ENCODE peak calls at places on chromosomes 11 and 22, in five cellular contexts. One of them, this sample, is unnamed.

GRCh38 chr11:14249121-14249963 is 109.6 kb downstream of the RRAS2 start:
- DNase-seq in ELR: peak
- DNase-seq in neural crest cell: peak
- DNase-seq in activated T-cell treated with anti-CD3 and anti-CD28 coated beads, Interleukin-2, amount 50 U/mL, for 72 hours: peak
- DNase-seq in NCI-H510A treated with DMSO at 0.1 percent for 48 hours: peak
- DNase-seq in this sample: peak

GRCh38 chr11:65184146-65184545 is 2.4 kb downstream of the CAPN1 start:
- DNase-seq in ELR: no peak
- DNase-seq in neural crest cell: no peak
- DNase-seq in activated T-cell treated with anti-CD3 and anti-CD28 coated beads, Interleukin-2, amount 50 U/mL, for 72 hours: no peak
- DNase-seq in NCI-H510A treated with DMSO at 0.1 percent for 48 hours: no peak
- DNase-seq in this sample: no peak

GRCh38 chr11:34223021-34223813 is 117.8 kb downstream of the NAT10 start:
- DNase-seq in ELR: peak
- DNase-seq in neural crest cell: no peak
- DNase-seq in activated T-cell treated with anti-CD3 and anti-CD28 coated beads, Interleukin-2, amount 50 U/mL, for 72 hours: no peak
- DNase-seq in NCI-H510A treated with DMSO at 0.1 percent for 48 hours: no peak
- DNase-seq in this sample: peak

GRCh38 chr11:86446163-86446923 is 71.7 kb downstream of the CCDC81 start:
- DNase-seq in ELR: no peak
- DNase-seq in neural crest cell: no peak
- DNase-seq in activated T-cell treated with anti-CD3 and anti-CD28 coated beads, Interleukin-2, amount 50 U/mL, for 72 hours: no peak
- DNase-seq in NCI-H510A treated with DMSO at 0.1 percent for 48 hours: no peak
- DNase-seq in this sample: no peak

GRCh38 chr11:35014352-35014751 is 97.9 kb downstream of the PDHX start:
- DNase-seq in ELR: peak
- DNase-seq in neural crest cell: no peak
- DNase-seq in activated T-cell treated with anti-CD3 and anti-CD28 coated beads, Interleukin-2, amount 50 U/mL, for 72 hours: no peak
- DNase-seq in NCI-H510A treated with DMSO at 0.1 percent for 48 hours: no peak
- DNase-seq in this sample: no peak

GRCh38 chr11:131688056-131688693 is 317.8 kb downstream of the NTM start:
- DNase-seq in ELR: peak
- DNase-seq in neural crest cell: peak
- DNase-seq in activated T-cell treated with anti-CD3 and anti-CD28 coated beads, Interleukin-2, amount 50 U/mL, for 72 hours: peak
- DNase-seq in NCI-H510A treated with DMSO at 0.1 percent for 48 hours: peak
- DNase-seq in this sample: no peak

GRCh38 chr22:19596680-19597398 is 72.6 kb upstream of the CLDN5 start:
- DNase-seq in ELR: no peak
- DNase-seq in neural crest cell: no peak
- DNase-seq in activated T-cell treated with anti-CD3 and anti-CD28 coated beads, Interleukin-2, amount 50 U/mL, for 72 hours: no peak
- DNase-seq in NCI-H510A treated with DMSO at 0.1 percent for 48 hours: no peak
- DNase-seq in this sample: no peak

GRCh38 chr11:19912206-19913118 is 199.8 kb downstream of the NAV2 start:
- DNase-seq in ELR: no peak
- DNase-seq in neural crest cell: no peak
- DNase-seq in activated T-cell treated with anti-CD3 and anti-CD28 coated beads, Interleukin-2, amount 50 U/mL, for 72 hours: no peak
- DNase-seq in NCI-H510A treated with DMSO at 0.1 percent for 48 hours: peak
- DNase-seq in this sample: no peak

GRCh38 chr11:34174411-34175041 is 69.1 kb downstream of the NAT10 start:
- DNase-seq in ELR: peak
- DNase-seq in neural crest cell: peak
- DNase-seq in activated T-cell treated with anti-CD3 and anti-CD28 coated beads, Interleukin-2, amount 50 U/mL, for 72 hours: peak
- DNase-seq in NCI-H510A treated with DMSO at 0.1 percent for 48 hours: peak
- DNase-seq in this sample: peak

GRCh38 chr22:23772315-23773246 is at the start of gene MMP11:
- DNase-seq in ELR: peak
- DNase-seq in neural crest cell: peak
- DNase-seq in activated T-cell treated with anti-CD3 and anti-CD28 coated beads, Interleukin-2, amount 50 U/mL, for 72 hours: peak
- DNase-seq in NCI-H510A treated with DMSO at 0.1 percent for 48 hours: peak
- DNase-seq in this sample: peak

GRCh38 chr11:8735094-8735493 is 52.5 kb downstream of the RPL27A start:
- DNase-seq in ELR: no peak
- DNase-seq in neural crest cell: no peak
- DNase-seq in activated T-cell treated with anti-CD3 and anti-CD28 coated beads, Interleukin-2, amount 50 U/mL, for 72 hours: no peak
- DNase-seq in NCI-H510A treated with DMSO at 0.1 percent for 48 hours: no peak
- DNase-seq in this sample: no peak

GRCh38 chr11:78022397-78023396 is at the start of gene KCTD14:
- DNase-seq in ELR: peak
- DNase-seq in neural crest cell: peak
- DNase-seq in activated T-cell treated with anti-CD3 and anti-CD28 coated beads, Interleukin-2, amount 50 U/mL, for 72 hours: no peak
- DNase-seq in NCI-H510A treated with DMSO at 0.1 percent for 48 hours: peak
- DNase-seq in this sample: no peak

GRCh38 chr11:14448229-14448628 is 51.4 kb downstream of the COPB1 start:
- DNase-seq in ELR: no peak
- DNase-seq in neural crest cell: no peak
- DNase-seq in activated T-cell treated with anti-CD3 and anti-CD28 coated beads, Interleukin-2, amount 50 U/mL, for 72 hours: no peak
- DNase-seq in NCI-H510A treated with DMSO at 0.1 percent for 48 hours: no peak
- DNase-seq in this sample: no peak

GRCh38 chr11:86696004-86696403 is 23.6 kb upstream of the ME3 start:
- DNase-seq in ELR: peak
- DNase-seq in neural crest cell: no peak
- DNase-seq in activated T-cell treated with anti-CD3 and anti-CD28 coated beads, Interleukin-2, amount 50 U/mL, for 72 hours: no peak
- DNase-seq in NCI-H510A treated with DMSO at 0.1 percent for 48 hours: no peak
- DNase-seq in this sample: no peak

GRCh38 chr11:29200776-29201574 is 815.9 kb downstream of the KCNA4 start:
- DNase-seq in ELR: no peak
- DNase-seq in neural crest cell: no peak
- DNase-seq in activated T-cell treated with anti-CD3 and anti-CD28 coated beads, Interleukin-2, amount 50 U/mL, for 72 hours: no peak
- DNase-seq in NCI-H510A treated with DMSO at 0.1 percent for 48 hours: no peak
- DNase-seq in this sample: no peak

GRCh38 chr11:27705873-27706820 is 5.9 kb upstream of the BDNF start:
- DNase-seq in ELR: peak
- DNase-seq in neural crest cell: no peak
- DNase-seq in activated T-cell treated with anti-CD3 and anti-CD28 coated beads, Interleukin-2, amount 50 U/mL, for 72 hours: no peak
- DNase-seq in NCI-H510A treated with DMSO at 0.1 percent for 48 hours: no peak
- DNase-seq in this sample: no peak

GRCh38 chr11:99316761-99317475 is 296.2 kb downstream of the CNTN5 start:
- DNase-seq in ELR: no peak
- DNase-seq in neural crest cell: no peak
- DNase-seq in activated T-cell treated with anti-CD3 and anti-CD28 coated beads, Interleukin-2, amount 50 U/mL, for 72 hours: no peak
- DNase-seq in NCI-H510A treated with DMSO at 0.1 percent for 48 hours: peak
- DNase-seq in this sample: no peak

GRCh38 chr11:102419181-102419580 is 33.4 kb downstream of the TMEM123 start:
- DNase-seq in ELR: no peak
- DNase-seq in neural crest cell: no peak
- DNase-seq in activated T-cell treated with anti-CD3 and anti-CD28 coated beads, Interleukin-2, amount 50 U/mL, for 72 hours: no peak
- DNase-seq in NCI-H510A treated with DMSO at 0.1 percent for 48 hours: no peak
- DNase-seq in this sample: no peak

GRCh38 chr11:75445315-75445953 is 12.4 kb upstream of the KLHL35 start:
- DNase-seq in ELR: peak
- DNase-seq in neural crest cell: peak
- DNase-seq in activated T-cell treated with anti-CD3 and anti-CD28 coated beads, Interleukin-2, amount 50 U/mL, for 72 hours: peak
- DNase-seq in NCI-H510A treated with DMSO at 0.1 percent for 48 hours: peak
- DNase-seq in this sample: peak

GRCh38 chr11:63682045-63682915 is 980 bp downstream of the RTN3 start:
- DNase-seq in ELR: peak
- DNase-seq in neural crest cell: peak
- DNase-seq in activated T-cell treated with anti-CD3 and anti-CD28 coated beads, Interleukin-2, amount 50 U/mL, for 72 hours: peak
- DNase-seq in NCI-H510A treated with DMSO at 0.1 percent for 48 hours: peak
- DNase-seq in this sample: peak

GRCh38 chr11:45538939-45539338 is 126.5 kb downstream of the CHST1 start:
- DNase-seq in ELR: peak
- DNase-seq in neural crest cell: no peak
- DNase-seq in activated T-cell treated with anti-CD3 and anti-CD28 coated beads, Interleukin-2, amount 50 U/mL, for 72 hours: no peak
- DNase-seq in NCI-H510A treated with DMSO at 0.1 percent for 48 hours: no peak
- DNase-seq in this sample: no peak

GRCh38 chr11:119181677-119182412 is 3.4 kb upstream of the NHERF4 start:
- DNase-seq in ELR: no peak
- DNase-seq in neural crest cell: no peak
- DNase-seq in activated T-cell treated with anti-CD3 and anti-CD28 coated beads, Interleukin-2, amount 50 U/mL, for 72 hours: no peak
- DNase-seq in NCI-H510A treated with DMSO at 0.1 percent for 48 hours: peak
- DNase-seq in this sample: no peak

GRCh38 chr11:28529046-28529445 is 420.9 kb downstream of the METTL15 start:
- DNase-seq in ELR: peak
- DNase-seq in neural crest cell: no peak
- DNase-seq in activated T-cell treated with anti-CD3 and anti-CD28 coated beads, Interleukin-2, amount 50 U/mL, for 72 hours: no peak
- DNase-seq in NCI-H510A treated with DMSO at 0.1 percent for 48 hours: no peak
- DNase-seq in this sample: no peak

GRCh38 chr11:13465909-13466371 is 2.9 kb upstream of the BTBD10 start:
- DNase-seq in ELR: peak
- DNase-seq in neural crest cell: no peak
- DNase-seq in activated T-cell treated with anti-CD3 and anti-CD28 coated beads, Interleukin-2, amount 50 U/mL, for 72 hours: no peak
- DNase-seq in NCI-H510A treated with DMSO at 0.1 percent for 48 hours: peak
- DNase-seq in this sample: no peak

GRCh38 chr22:24989135-24989534 is 36.6 kb downstream of the KIAA1671 start:
- DNase-seq in ELR: no peak
- DNase-seq in neural crest cell: no peak
- DNase-seq in activated T-cell treated with anti-CD3 and anti-CD28 coated beads, Interleukin-2, amount 50 U/mL, for 72 hours: no peak
- DNase-seq in NCI-H510A treated with DMSO at 0.1 percent for 48 hours: no peak
- DNase-seq in this sample: no peak

GRCh38 chr11:16169541-16169940 is 186.8 kb downstream of the SOX6 start:
- DNase-seq in ELR: no peak
- DNase-seq in neural crest cell: no peak
- DNase-seq in activated T-cell treated with anti-CD3 and anti-CD28 coated beads, Interleukin-2, amount 50 U/mL, for 72 hours: no peak
- DNase-seq in NCI-H510A treated with DMSO at 0.1 percent for 48 hours: no peak
- DNase-seq in this sample: no peak

GRCh38 chr11:126438691-126439090 is 83.2 kb downstream of the ST3GAL4 start:
- DNase-seq in ELR: no peak
- DNase-seq in neural crest cell: no peak
- DNase-seq in activated T-cell treated with anti-CD3 and anti-CD28 coated beads, Interleukin-2, amount 50 U/mL, for 72 hours: no peak
- DNase-seq in NCI-H510A treated with DMSO at 0.1 percent for 48 hours: no peak
- DNase-seq in this sample: no peak

GRCh38 chr22:45997077-45997774 is 20.3 kb upstream of the WNT7B start:
- DNase-seq in ELR: peak
- DNase-seq in neural crest cell: no peak
- DNase-seq in activated T-cell treated with anti-CD3 and anti-CD28 coated beads, Interleukin-2, amount 50 U/mL, for 72 hours: no peak
- DNase-seq in NCI-H510A treated with DMSO at 0.1 percent for 48 hours: peak
- DNase-seq in this sample: peak

GRCh38 chr11:60193687-60194433 is 11.0 kb upstream of the MS4A6A start:
- DNase-seq in ELR: peak
- DNase-seq in neural crest cell: peak
- DNase-seq in activated T-cell treated with anti-CD3 and anti-CD28 coated beads, Interleukin-2, amount 50 U/mL, for 72 hours: peak
- DNase-seq in NCI-H510A treated with DMSO at 0.1 percent for 48 hours: peak
- DNase-seq in this sample: no peak

GRCh38 chr11:71940561-71941219 is 11.8 kb downstream of the RNF121 start:
- DNase-seq in ELR: no peak
- DNase-seq in neural crest cell: no peak
- DNase-seq in activated T-cell treated with anti-CD3 and anti-CD28 coated beads, Interleukin-2, amount 50 U/mL, for 72 hours: no peak
- DNase-seq in NCI-H510A treated with DMSO at 0.1 percent for 48 hours: no peak
- DNase-seq in this sample: no peak

GRCh38 chr11:11961399-11962028 is 46.9 kb downstream of the DKK3 start:
- DNase-seq in ELR: no peak
- DNase-seq in neural crest cell: no peak
- DNase-seq in activated T-cell treated with anti-CD3 and anti-CD28 coated beads, Interleukin-2, amount 50 U/mL, for 72 hours: no peak
- DNase-seq in NCI-H510A treated with DMSO at 0.1 percent for 48 hours: no peak
- DNase-seq in this sample: no peak

This sample was measured in tibial artery.